ENCODE peak calls at places on chromosomes 7 and 10, in ten cellular contexts. J is germinal center; F is GM03348; C is endothelial cell; Z is NCI-H460; I is caudate nucleus; P is H54; Q is activated CD4-positive, alpha-beta T cell treated with anti-CD3 and anti-CD28 coated beads for 4 hours; L is foreskin keratinocyte; V is stimulated activated CD4-positive, alpha-beta T cell treated with anti-CD3 and anti-CD28 coated beads, Interleukin-2, amount 100 ng/mL, for 24 hours. R is an unnamed sample.

GRCh38 chr7:55409474-55410225 is 44.5 kb downstream of the LANCL2 start:
- DNase-seq in J (no peak), P (peak; percentile 46), I (no peak), V (no peak), F (no peak), Z (no peak), Q (no peak), L (no peak), C (no peak), R (no peak)

GRCh38 chr7:3922175-3922635 is 621.2 kb downstream of the SDK1 start:
- DNase-seq in C (peak; percentile 7), J (no peak), Z (peak; percentile 89), P (peak; percentile 94), F (peak; percentile 27), L (peak; percentile 82), I (no peak), Q (no peak), V (no peak), R (peak; percentile 81)

GRCh38 chr10:85921789-85922188 is 444.8 kb downstream of the GRID1 start:
- DNase-seq in C (no peak), J (no peak), L (no peak), I (no peak), V (no peak), Q (no peak), F (no peak), P (no peak), Z (no peak), R (no peak)

GRCh38 chr7:7662527-7662926 is 22.0 kb downstream of the UMAD1 start:
- DNase-seq in P (no peak), C (peak; percentile 33), Z (no peak), I (no peak), F (no peak), L (no peak), V (no peak), J (no peak), Q (no peak), R (no peak)

GRCh38 chr7:128263420-128263819 is 22.3 kb downstream of the LEP start:
- DNase-seq in F (no peak), P (no peak), I (no peak), V (no peak), L (no peak), J (no peak), Z (no peak), C (no peak), Q (no peak), R (no peak)

GRCh38 chr10:71757450-71757918 is 15.8 kb downstream of the VSIR start:
- DNase-seq in C (no peak), Q (no peak), Z (no peak), L (no peak), P (no peak), V (no peak), F (no peak), J (no peak), I (no peak), R (peak; percentile 66)

GRCh38 chr10:71241114-71241898 is 28.9 kb downstream of the UNC5B start:
- DNase-seq in Q (no peak), I (no peak), V (no peak), F (peak; percentile 52), J (no peak), P (no peak), L (no peak), Z (no peak), C (no peak), R (peak; percentile 84)

GRCh38 chr7:118311121-118311803 is 86.8 kb downstream of the ANKRD7 start:
- DNase-seq in L (peak; percentile 51), V (no peak), J (no peak), Q (no peak), I (no peak), Z (peak; percentile 54), P (no peak), F (no peak), C (no peak), R (no peak)

GRCh38 chr10:75261813-75262725 is 26.3 kb upstream of the COMTD1 start:
- DNase-seq in V (no peak), I (no peak), P (no peak), L (no peak), F (peak; percentile 39), Q (no peak), Z (no peak), C (no peak), J (no peak), R (no peak)

R was measured in osteoblast.